ENCODE peak calls at places on chromosome 7, in six cellular contexts. M is activated T-helper 1 cell treated with anti-CD3 and anti-CD28 coated beads, Interleukin-2, amount 50 U/mL, for 16 hours; P is SK-N-SH; F is AG10803; T is heart right ventricle; O is NCI-H2081. A is an unnamed sample.

GRCh38 chr7:131945313-131945831 is 388.9 kb upstream of the PODXL start:
- DNase-seq in M (no peak), P (peak), F (peak), T (peak), O (peak), A (peak)

GRCh38 chr7:157158400-157158799 is 19.7 kb downstream of the UBE3C start:
- DNase-seq in M (no peak), P (no peak), F (no peak), T (no peak), O (peak), A (no peak)

GRCh38 chr7:91660734-91661355 is 219.7 kb downstream of the MTERF1 start:
- DNase-seq in M (no peak), P (no peak), F (no peak), T (no peak), O (no peak), A (no peak)

GRCh38 chr7:97576043-97576442 is 155.8 kb upstream of the TAC1 start:
- DNase-seq in M (no peak), P (no peak), F (no peak), T (no peak), O (no peak), A (no peak)

GRCh38 chr7:159140170-159140910 is 4.3 kb downstream of the VIPR2 start:
- DNase-seq in M (no peak), P (no peak), F (no peak), T (no peak), O (no peak), A (no peak)

GRCh38 chr7:23207029-23207428 is 25.2 kb downstream of the NUP42 start:
- DNase-seq in M (no peak), P (no peak), F (no peak), T (no peak), O (no peak), A (no peak)

GRCh38 chr7:778968-779451 is 51.9 kb upstream of the PRKAR1B start:
- DNase-seq in M (no peak), P (peak), F (no peak), T (no peak), O (peak), A (no peak)

GRCh38 chr7:6035165-6035564 is 4.0 kb downstream of the ANKRD61 start:
- DNase-seq in M (no peak), P (no peak), F (no peak), T (no peak), O (no peak), A (no peak)

GRCh38 chr7:92244803-92245486 is 769 bp downstream of the KRIT1 start:
- DNase-seq in M (no peak), P (no peak), F (peak), T (no peak), O (peak), A (no peak)

GRCh38 chr7:149624006-149624405 is 126.4 kb upstream of the ZNF746 start:
- DNase-seq in M (peak), P (peak), F (no peak), T (no peak), O (peak), A (peak)

GRCh38 chr7:51162724-51163329 is 153.8 kb downstream of the COBL start:
- DNase-seq in M (peak), P (peak), F (peak), T (peak), O (peak), A (peak)

GRCh38 chr7:22578048-22578770 is 78.2 kb upstream of the STEAP1B start:
- DNase-seq in M (no peak), P (no peak), F (peak), T (no peak), O (no peak), A (no peak)

GRCh38 chr7:51658684-51659083 is 342.1 kb upstream of the COBL start:
- DNase-seq in M (no peak), P (no peak), F (no peak), T (no peak), O (no peak), A (no peak)

A was measured in left cardiac atrium.